ENCODE peak calls at places on chromosomes 11 and 22, in four cellular contexts. C is GM12878, M is HepG2, D is K562. Y is an unnamed sample.

GRCh38 chr11:24391165-24391564 is 105.7 kb upstream of the LUZP2 start:
- DNase-seq in C (no peak), M (no peak), D (no peak), Y (peak)

GRCh38 chr22:49976439-49977175 is 16.0 kb downstream of the PIM3 start:
- DNase-seq in C (peak), M (no peak), D (peak), Y (no peak)

GRCh38 chr11:119782021-119782420 is 53.0 kb upstream of the NECTIN1 start:
- DNase-seq in C (no peak), M (no peak), D (no peak), Y (no peak)

GRCh38 chr11:86608251-86608799 is 64.1 kb downstream of the ME3 start:
- DNase-seq in C (peak), M (peak), D (peak), Y (peak)

GRCh38 chr11:88709567-88709966 is 356.2 kb downstream of the GRM5 start:
- DNase-seq in C (no peak), M (no peak), D (no peak), Y (no peak)

GRCh38 chr11:127219704-127220103 is 219.1 kb upstream of the KIRREL3 start:
- DNase-seq in C (no peak), M (no peak), D (no peak), Y (no peak)

GRCh38 chr11:126526471-126526870 is 171.0 kb downstream of the ST3GAL4 start:
- DNase-seq in C (no peak), M (no peak), D (no peak), Y (no peak)

GRCh38 chr22:17336061-17336460 is 33.2 kb upstream of the CECR2 start:
- DNase-seq in C (no peak), M (no peak), D (no peak), Y (no peak)

GRCh38 chr11:12270215-12270797 is 107.1 kb upstream of the PARVA start:
- DNase-seq in C (no peak), M (peak), D (no peak), Y (no peak)

GRCh38 chr22:24333301-24333700 is 62.7 kb downstream of the SPECC1L start:
- DNase-seq in C (no peak), M (no peak), D (no peak), Y (no peak)

GRCh38 chr22:40862537-40862936 is 624 bp upstream of the DNAJB7 start:
- DNase-seq in C (no peak), M (no peak), D (no peak), Y (no peak)

GRCh38 chr11:131748146-131749050 is 378.0 kb downstream of the NTM start:
- DNase-seq in C (no peak), M (peak), D (peak), Y (peak)

GRCh38 chr11:112558691-112559090 is 298.0 kb upstream of the PLET1 start:
- DNase-seq in C (no peak), M (no peak), D (no peak), Y (no peak)

DNA sequence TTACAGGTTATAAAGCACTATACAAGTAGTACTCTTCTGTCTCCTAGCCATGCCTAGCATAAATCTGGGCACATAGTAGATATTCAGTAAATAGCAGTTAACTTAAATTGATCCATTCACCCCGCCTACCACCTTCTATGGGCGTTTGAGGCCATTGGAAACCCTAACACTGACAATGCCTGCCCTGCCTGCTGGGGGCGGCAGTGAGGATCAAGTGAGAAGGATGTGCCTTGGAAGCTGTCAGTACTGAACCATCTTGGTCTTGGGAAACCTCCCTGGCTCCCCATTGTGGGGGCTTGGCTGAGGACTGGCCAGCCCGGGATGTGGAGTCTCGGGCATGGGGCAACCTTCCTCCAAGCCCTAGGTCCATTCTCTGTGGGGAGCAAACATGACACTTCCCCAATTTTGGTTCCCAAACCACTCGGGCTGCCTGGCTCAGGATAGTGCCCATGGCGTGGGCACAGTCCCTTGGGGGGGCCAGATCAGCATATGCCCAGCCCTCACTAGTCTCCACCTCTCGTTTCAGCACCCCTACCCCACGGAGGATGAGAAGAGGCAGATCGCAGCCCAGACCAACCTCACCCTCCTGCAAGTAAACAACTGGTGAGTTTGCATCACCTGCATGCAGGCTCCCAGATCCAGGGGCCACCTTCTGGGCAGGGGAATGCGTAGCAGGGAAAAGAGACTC is 67.4 kb downstream of the FEZ1 start:
- DNase-seq in C (no peak), M (no peak), D (peak), Y (no peak)
- TF ChIP-seq POLR2AphosphoS2 in C (no peak), M (no peak), D (no peak), Y (no peak)

DNA sequence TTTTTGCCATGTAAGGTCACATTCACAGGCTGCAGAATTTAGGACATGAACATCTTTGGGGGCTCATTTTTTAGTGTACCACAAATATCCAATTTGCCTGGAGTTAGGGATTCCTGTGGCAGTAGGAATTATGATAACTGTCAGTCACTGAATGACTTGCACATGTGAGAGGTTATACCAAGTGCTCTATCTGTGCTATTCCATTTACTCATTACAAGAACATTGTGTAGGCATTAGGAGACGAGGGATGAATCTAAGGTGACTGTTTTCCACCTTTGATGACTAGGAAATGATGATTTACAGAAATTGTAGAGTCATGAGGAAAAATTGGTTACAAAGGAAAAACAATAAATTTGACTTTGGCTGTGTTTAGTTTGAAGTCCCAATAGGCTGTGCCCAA is 79.2 kb downstream of the LIF start:
- DNase-seq in C (no peak), M (no peak), D (no peak), Y (no peak)
- TF ChIP-seq POLR2AphosphoS2 in C (no peak), M (no peak), D (no peak), Y (no peak)

GRCh38 chr11:57777969-57778317 is 16.3 kb downstream of the CTNND1 start:
- DNase-seq in C (no peak), M (peak), D (no peak), Y (peak)
- TF ChIP-seq POLR2AphosphoS2 in C (no peak), M (no peak), D (no peak), Y (no peak)

GRCh38 chr11:8033791-8034585 is 46.9 kb downstream of the EIF3F start:
- DNase-seq in C (no peak), M (no peak), D (no peak), Y (no peak)
- TF ChIP-seq POLR2AphosphoS2 in C (no peak), M (no peak), D (no peak), Y (no peak)

GRCh38 chr11:59957094-59957493 is 6.7 kb upstream of the OOSP4A start:
- DNase-seq in C (no peak), M (no peak), D (no peak), Y (no peak)

GRCh38 chr11:59954219-59954847 is 9.5 kb upstream of the OOSP4A start:
- DNase-seq in C (no peak), M (no peak), D (no peak), Y (no peak)

DNA sequence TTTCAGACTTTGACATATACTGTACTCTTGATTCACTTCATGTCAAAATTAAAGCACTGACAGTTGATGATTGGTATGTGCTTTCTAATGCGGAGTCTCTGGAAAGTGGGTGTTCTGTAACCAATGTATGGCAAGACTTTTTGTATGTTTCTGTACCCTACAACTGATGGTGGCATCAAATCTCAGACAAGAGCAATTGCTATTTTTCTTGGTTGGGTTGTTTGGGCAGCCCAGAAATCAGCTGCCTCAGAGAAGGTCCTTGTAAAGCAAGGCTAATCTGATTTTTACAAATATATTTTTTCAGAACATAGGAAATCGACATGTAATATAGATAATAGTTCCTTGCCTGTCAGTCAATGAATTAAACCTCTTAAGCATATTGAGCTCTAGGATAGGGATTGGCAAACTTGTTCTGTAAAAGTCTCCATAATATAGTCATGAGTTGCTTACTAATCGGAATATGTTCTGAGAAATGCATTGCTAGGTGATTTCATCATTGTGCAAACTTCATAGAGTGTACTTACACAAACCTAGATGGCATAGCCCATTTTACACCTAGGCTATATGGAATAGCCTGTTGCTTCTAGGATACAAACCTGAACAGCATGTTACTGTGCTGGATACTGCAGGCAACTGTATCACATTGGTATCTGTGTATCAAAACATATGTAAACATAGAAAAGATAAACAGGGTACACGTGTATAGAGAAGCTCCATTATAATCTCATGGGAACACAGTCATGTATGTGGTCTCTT is 10.2 kb upstream of the OOSP4A start:
- DNase-seq in C (no peak), M (no peak), D (no peak), Y (no peak)
- TF ChIP-seq POLR2AphosphoS2 in C (no peak), M (no peak), D (no peak), Y (no peak)

DNA sequence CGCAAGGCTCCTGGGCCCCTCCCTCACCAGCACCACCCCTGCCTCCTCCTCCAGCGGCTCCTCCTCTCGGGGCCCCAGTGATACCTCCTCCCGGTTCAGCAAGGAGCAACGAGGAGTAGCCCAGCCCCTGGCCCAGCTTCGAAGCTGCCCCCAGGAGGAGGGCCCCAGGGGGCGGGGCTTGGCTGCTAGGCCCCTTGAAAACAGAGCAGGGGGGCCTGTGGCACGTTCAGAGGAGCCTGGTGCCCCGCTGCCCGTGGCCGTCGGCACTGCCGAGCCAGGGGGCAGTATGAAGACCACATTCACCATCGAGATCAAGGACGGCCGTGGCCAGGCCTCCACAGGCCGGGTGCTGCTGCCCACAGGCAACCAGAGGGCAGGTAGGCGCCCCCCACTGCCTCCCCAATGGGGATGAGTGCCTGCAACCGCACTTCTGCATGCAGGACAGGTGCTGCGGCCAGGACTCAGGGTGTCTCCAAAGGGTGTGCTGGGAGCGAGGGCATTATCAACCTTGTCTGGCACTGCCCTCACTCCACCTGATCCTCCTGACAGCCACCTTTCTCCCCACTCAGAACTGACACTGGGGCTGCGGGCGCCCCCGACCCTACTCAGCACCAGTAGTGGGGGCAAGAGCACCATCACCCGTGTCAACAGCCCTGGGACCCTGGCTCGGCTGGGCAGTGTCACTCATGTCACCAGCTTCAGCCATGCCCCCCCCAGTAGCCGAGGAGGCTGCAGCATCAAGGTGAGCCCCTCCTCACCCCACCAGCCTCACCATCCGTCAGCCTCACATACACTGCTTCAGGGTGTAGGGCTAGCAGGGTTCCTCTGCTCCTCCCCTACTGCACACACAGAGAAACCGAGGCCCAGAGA is 10.2 kb downstream of the SMTN start:
- DNase-seq in C (no peak), M (no peak), D (no peak), Y (no peak)
- TF ChIP-seq POLR2AphosphoS2 in C (no peak), M (no peak), D (no peak), Y (no peak)

Y was measured in A549.